ENCODE peak calls at places on chromosomes 1 and 21, in seven cellular contexts. T is upper lobe of right lung, G is kidney, F is heart right ventricle, L is endodermal cell, K is AG04450, J is brain microvascular endothelial cell. Y is an unnamed sample.

GRCh38 chr1:154730986-154731489 is 123.1 kb upstream of the ADAR start:
- DNase-seq in K (no peak), L (no peak), T (no peak), F (no peak), G (no peak), J (peak), Y (peak)

GRCh38 chr1:186927884-186928283 is 99.1 kb downstream of the PLA2G4A start:
- DNase-seq in F (no peak), G (no peak), K (no peak), T (no peak), L (no peak), J (no peak), Y (no peak)

GRCh38 chr1:28893403-28894102 is 20.8 kb upstream of the EPB41 start:
- DNase-seq in L (peak), G (peak), J (peak), K (no peak), T (no peak), F (no peak), Y (peak)

GRCh38 chr1:183318433-183318832 is 99.7 kb downstream of the NMNAT2 start:
- DNase-seq in J (peak), F (peak), T (peak), K (peak), L (peak), G (peak), Y (no peak)

GRCh38 chr1:2344744-2345296 is 46.5 kb downstream of the MORN1 start:
- DNase-seq in F (peak), G (peak), T (peak), J (no peak), L (no peak), K (no peak), Y (no peak)

GRCh38 chr1:11784993-11785769 is 20.6 kb downstream of the MTHFR start:
- DNase-seq in J (no peak), T (peak), K (no peak), F (peak), L (peak), G (peak), Y (peak)

GRCh38 chr1:152036316-152037216 is at the start of gene S100A11:
- DNase-seq in F (peak), L (peak), K (peak), G (peak), J (peak), T (peak), Y (peak)

GRCh38 chr1:153728305-153729066 is 636 bp downstream of the INTS3 start:
- DNase-seq in J (no peak), T (peak), K (no peak), G (peak), L (peak), F (peak), Y (peak)

GRCh38 chr1:39348278-39348677 is 143.2 kb upstream of the BMP8A start:
- DNase-seq in K (no peak), T (no peak), J (no peak), F (no peak), G (no peak), L (no peak), Y (no peak)

GRCh38 chr21:41402796-41403195 is 23.2 kb upstream of the MX1 start:
- DNase-seq in J (no peak), F (no peak), G (no peak), L (no peak), K (no peak), T (no peak), Y (no peak)

GRCh38 chr1:54053745-54054437 is 483 bp downstream of the TCEANC2 start:
- DNase-seq in J (no peak), G (no peak), L (no peak), K (no peak), T (no peak), F (no peak), Y (peak)

GRCh38 chr1:40059960-40060337 is 19.4 kb downstream of the CAP1 start:
- DNase-seq in G (no peak), T (no peak), F (no peak), L (no peak), J (no peak), K (no peak), Y (peak)

GRCh38 chr21:37184784-37185593 is 82.1 kb downstream of the VPS26C start:
- DNase-seq in F (no peak), L (no peak), J (no peak), K (no peak), G (no peak), T (no peak), Y (no peak)

GRCh38 chr1:86616871-86617270 is 70.0 kb downstream of the CLCA4 start:
- DNase-seq in G (no peak), L (no peak), K (no peak), J (no peak), F (no peak), T (no peak), Y (no peak)

GRCh38 chr1:74343191-74343590 is 108.0 kb downstream of the TNNI3K start:
- DNase-seq in J (peak), L (no peak), F (peak), T (no peak), G (peak), K (no peak), Y (peak)

GRCh38 chr1:206930210-206930798 is 8.6 kb upstream of the FCMR start:
- DNase-seq in K (no peak), L (no peak), T (no peak), J (no peak), F (no peak), G (no peak), Y (no peak)
- H3K4me3 ChIP-seq in K (no peak), L (no peak), T (no peak), J (no peak), F (no peak), G (no peak), Y (no peak)

DNA sequence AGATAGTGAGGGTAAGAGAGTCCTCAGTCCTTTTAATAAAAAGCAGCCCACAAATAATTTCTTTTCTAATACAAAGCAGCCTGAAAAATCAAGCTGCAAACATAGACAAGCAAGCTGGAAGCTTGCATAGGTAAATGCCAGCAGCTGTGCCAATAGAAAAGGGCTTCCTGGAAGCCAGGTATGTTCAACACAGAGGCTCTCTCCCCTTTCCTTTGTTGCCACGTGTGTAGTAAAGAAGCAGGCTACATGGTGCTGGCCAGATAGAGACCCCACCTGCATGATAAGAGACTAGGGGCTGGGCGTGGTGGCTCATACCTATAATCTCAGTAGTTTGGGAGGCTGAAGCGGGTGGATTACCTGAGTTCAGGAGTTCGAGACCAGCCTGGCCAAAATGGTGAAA is 50.1 kb upstream of the ERRFI1 start:
- DNase-seq in K (no peak), T (no peak), J (no peak), F (no peak), L (no peak), G (no peak), Y (no peak)
- H3K27ac ChIP-seq in K (no peak), T (peak), J (peak), F (peak), L (no peak), G (no peak), Y (no peak)

GRCh38 chr1:6421266-6421665 is 1.5 kb upstream of the HES2 start:
- DNase-seq in G (peak), K (no peak), T (no peak), F (no peak), L (no peak), J (no peak), Y (no peak)

GRCh38 chr1:6420594-6421042 is 899 bp upstream of the HES2 start:
- DNase-seq in K (no peak), L (peak), G (peak), F (no peak), J (no peak), T (no peak), Y (no peak)

GRCh38 chr1:6419397-6419802 is 319 bp downstream of the HES2 start:
- DNase-seq in T (no peak), L (peak), G (no peak), K (no peak), J (no peak), F (no peak), Y (no peak)

GRCh38 chr1:6418668-6419396 is 887 bp downstream of the HES2 start:
- DNase-seq in L (peak), G (no peak), J (no peak), K (no peak), F (no peak), T (no peak), Y (no peak)

DNA sequence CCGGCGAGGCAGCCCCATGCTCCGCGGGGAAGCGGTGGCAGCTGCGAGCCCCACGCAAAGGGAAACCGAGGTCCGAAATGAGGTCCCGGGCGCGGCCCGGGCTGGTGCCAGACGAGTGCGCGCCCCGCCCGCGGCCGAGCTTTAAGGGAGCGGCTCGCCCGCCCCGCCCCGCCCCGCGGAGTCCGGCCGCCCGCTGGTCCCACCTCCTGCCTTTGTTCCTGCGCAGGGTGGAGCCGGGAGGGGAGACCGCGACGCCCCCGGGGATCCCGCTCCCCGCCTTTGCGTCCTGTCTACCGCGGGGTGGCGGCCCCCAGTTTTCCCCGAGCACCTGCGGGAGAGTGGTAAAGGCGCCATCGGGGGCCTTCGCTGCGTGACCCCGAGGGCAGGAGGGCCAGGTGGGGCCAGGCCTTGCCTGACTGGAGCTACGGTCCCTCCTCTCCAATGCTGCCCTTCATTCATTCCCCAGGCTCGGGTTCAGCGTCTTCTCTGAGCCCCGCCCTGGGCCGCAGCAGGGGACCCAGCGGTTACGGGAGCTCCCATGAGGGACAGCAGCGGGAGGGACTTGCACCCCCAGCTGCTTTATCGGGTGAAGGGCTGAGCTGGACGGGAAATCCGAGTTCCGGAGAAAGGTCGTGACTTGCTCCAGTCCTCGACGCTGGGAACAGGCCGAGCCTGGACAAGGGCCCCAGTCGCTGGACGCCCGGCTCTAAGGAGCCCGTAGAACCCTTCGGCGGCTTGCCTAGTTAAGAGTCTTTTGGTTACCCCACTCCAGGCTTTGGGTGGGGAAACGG is at the start of gene HES2:
- DNase-seq in F (no peak), K (no peak), L (peak), T (no peak), J (no peak), G (peak), Y (no peak)
- H3K4me3 ChIP-seq in F (peak), K (no peak), L (no peak), T (peak), J (no peak), G (no peak), Y (peak)

GRCh38 chr1:57060451-57060850 is 94.6 kb upstream of the C8B start:
- DNase-seq in L (no peak), T (no peak), K (no peak), F (no peak), G (no peak), J (no peak), Y (no peak)
- H3K27ac ChIP-seq in L (no peak), T (no peak), K (no peak), F (no peak), G (no peak), J (no peak), Y (no peak)

GRCh38 chr1:162498442-162498785 is 796 bp downstream of the UHMK1 start:
- DNase-seq in F (no peak), G (no peak), T (no peak), L (no peak), K (no peak), J (no peak), Y (peak)

GRCh38 chr1:162502077-162502476 is 4.5 kb downstream of the UHMK1 start:
- DNase-seq in L (no peak), J (no peak), F (no peak), T (no peak), G (no peak), K (no peak), Y (no peak)

GRCh38 chr1:162497723-162498441 is at the start of gene UHMK1:
- DNase-seq in T (peak), F (peak), J (peak), G (peak), L (peak), K (peak), Y (peak)

GRCh38 chr1:162502928-162503327 is 5.3 kb downstream of the UHMK1 start:
- DNase-seq in L (no peak), J (no peak), G (no peak), T (no peak), K (peak), F (no peak), Y (no peak)

DNA sequence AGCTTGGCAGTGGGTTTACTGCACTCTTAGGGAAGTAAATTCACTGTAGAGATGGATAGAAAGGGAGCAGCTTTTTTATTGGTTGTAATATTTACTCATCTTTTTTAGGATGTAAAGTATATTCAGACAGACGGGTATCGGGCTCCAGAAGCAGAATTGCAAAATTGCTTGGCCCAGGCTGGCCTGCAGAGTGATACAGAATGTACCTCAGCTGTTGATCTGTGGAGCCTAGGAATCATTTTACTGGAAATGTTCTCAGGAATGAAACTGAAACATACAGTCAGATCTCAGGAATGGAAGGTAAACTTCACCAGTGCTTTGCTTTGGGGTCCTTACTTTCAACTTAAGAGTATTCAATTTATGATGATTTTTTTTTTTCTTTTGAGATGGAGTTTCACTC is 3.2 kb downstream of the UHMK1 start:
- DNase-seq in G (no peak), K (no peak), L (no peak), T (no peak), J (no peak), F (no peak), Y (no peak)
- H3K4me3 ChIP-seq in G (no peak), K (no peak), L (peak), T (no peak), J (no peak), F (no peak), Y (peak)

DNA sequence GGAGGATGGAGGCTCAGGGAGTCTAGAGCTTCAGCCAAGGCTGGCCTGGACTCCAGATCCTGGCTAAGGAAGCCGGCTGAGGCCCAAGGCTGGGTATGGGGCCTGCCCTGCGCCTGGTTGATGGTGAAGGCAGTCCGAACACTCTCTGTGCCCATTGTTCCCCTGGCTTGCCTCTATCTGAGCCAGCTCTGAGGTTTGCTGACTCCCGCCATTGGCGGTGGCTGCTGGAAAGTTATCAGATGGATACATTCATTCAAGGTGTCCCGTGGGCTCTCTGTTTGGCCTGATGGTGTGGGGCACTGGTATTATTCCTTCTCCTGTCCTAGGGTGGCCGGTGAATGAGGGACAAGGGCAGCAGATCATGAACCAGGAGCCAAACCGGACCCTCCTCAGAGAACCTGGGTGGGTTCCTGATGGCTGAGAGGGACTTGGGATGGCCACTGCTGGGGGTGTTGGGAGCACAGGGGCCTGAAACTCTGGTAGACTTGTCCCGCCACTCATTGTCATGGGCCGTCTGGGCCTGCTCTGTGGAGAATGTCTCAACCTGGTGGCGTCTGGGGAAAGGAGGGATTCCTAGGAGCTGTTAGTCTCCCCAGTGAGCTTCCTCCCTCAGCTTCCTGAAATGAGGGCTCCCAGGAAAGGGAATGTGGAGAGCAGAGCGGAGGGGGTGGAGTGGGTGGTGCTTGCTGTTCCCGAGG is 22.2 kb downstream of the SLC26A9 start:
- DNase-seq in K (no peak), L (peak), F (no peak), G (peak), T (no peak), J (no peak), Y (no peak)
- H3K27ac ChIP-seq in K (no peak), L (no peak), F (peak), G (no peak), T (peak), J (no peak), Y (no peak)

DNA sequence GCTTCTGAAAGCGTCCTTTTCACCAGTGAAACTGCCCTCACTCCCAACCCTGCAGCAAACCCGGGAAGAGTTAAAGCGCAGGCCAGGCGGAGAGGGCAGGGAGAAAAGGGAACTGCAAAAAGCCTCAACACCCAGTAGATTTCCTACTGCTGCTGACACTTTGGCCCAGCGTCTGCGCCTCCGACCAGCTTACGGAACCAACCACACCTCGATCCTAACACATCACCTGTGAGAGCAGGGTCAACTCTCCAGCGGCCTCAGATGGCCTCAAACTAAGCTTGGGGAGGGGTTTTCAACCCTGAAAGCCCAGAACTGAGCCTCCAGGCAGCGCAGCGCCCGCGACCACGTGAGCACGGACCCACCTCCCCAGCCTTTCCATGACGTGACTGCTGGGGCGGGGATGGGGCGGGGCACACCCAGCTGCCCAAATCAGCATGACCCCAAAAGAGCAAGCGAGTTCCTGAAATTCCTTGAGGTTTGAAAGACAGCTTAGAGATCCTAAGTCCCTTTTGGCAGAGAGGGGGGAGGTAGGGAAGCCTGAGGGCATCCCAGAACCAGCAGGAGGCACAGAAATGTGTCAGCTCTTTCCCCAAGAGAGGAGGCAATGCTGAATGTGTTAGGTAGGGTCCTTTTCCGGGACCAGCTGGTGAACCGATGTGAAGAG is 59.1 kb downstream of the ITPKB start:
- DNase-seq in T (peak), F (peak), L (peak), G (peak), K (no peak), J (peak), Y (peak)
- H3K4me3 ChIP-seq in T (peak), F (peak), L (peak), G (peak), K (peak), J (peak), Y (peak)

GRCh38 chr1:156386134-156386901 is 17.3 kb downstream of the RHBG start:
- DNase-seq in L (no peak), T (no peak), F (no peak), K (no peak), G (no peak), J (no peak), Y (no peak)
- H3K27ac ChIP-seq in L (no peak), T (no peak), F (no peak), K (no peak), G (no peak), J (no peak), Y (no peak)